ENCODE peak calls at places on chromosome 22, in ten cellular contexts. I is activated gamma-delta T cell treated with Interleukin-2 at 50 U/mL for 16 hours; F is GM12864; P is stimulated activated CD8-positive, alpha-beta memory T cell treated with anti-CD3 and anti-CD28 coated beads, Interleukin-4, amount 100 ng/mL, for 24 hours; C is activated T-helper 9 cell treated with anti-CD3 and anti-CD28 coated beads, Interleukin-2, amount 50 U/mL, for 16 hours; D is IMR-90; X is breast epithelium; O is A172; S is LoVo; E is activated CD8-positive, alpha-beta memory T cell treated with anti-CD3 and anti-CD28 coated beads, Interleukin-2, amount 50 U/mL, for 48 hours. Q is an unnamed sample.

GRCh38 chr22:36334838-36335603 is 52.7 kb downstream of the MYH9 start:
- DNase-seq in I (no peak), F (no peak), P (no peak), C (no peak), D (peak), X (no peak), O (no peak), S (no peak), E (no peak), Q (peak)

GRCh38 chr22:46515208-46516111 is 22.0 kb downstream of the CELSR1 start:
- DNase-seq in I (no peak), F (no peak), P (no peak), C (no peak), D (peak), X (no peak), O (peak), S (no peak), E (no peak), Q (peak)

GRCh38 chr22:19853879-19854777 is 546 bp downstream of the GNB1L start:
- DNase-seq in I (peak), F (no peak), P (no peak), C (no peak), D (no peak), X (no peak), O (no peak), S (no peak), E (peak), Q (no peak)

GRCh38 chr22:40749006-40749405 is 69.7 kb downstream of the MCHR1 start:
- DNase-seq in I (no peak), F (no peak), P (no peak), C (no peak), D (no peak), X (no peak), O (no peak), S (no peak), E (no peak), Q (no peak)

GRCh38 chr22:44259366-44260215 is 53.2 kb downstream of the SHISAL1 start:
- DNase-seq in I (no peak), F (no peak), P (no peak), C (no peak), D (no peak), X (peak), O (no peak), S (no peak), E (peak), Q (no peak)

GRCh38 chr22:26806445-26807170 is 149.2 kb downstream of the MIAT start:
- DNase-seq in I (no peak), F (no peak), P (no peak), C (no peak), D (no peak), X (no peak), O (no peak), S (no peak), E (no peak), Q (no peak)

GRCh38 chr22:36352775-36353507 is 34.8 kb downstream of the MYH9 start:
- DNase-seq in I (peak), F (no peak), P (no peak), C (no peak), D (peak), X (peak), O (no peak), S (no peak), E (no peak), Q (no peak)

GRCh38 chr22:42596376-42596775 is 18.3 kb downstream of the POLDIP3 start:
- DNase-seq in I (no peak), F (no peak), P (no peak), C (no peak), D (no peak), X (no peak), O (no peak), S (no peak), E (no peak), Q (no peak)

GRCh38 chr22:32971252-32971651 is 86.9 kb downstream of the SYN3 start:
- DNase-seq in I (no peak), F (no peak), P (no peak), C (no peak), D (no peak), X (no peak), O (no peak), S (no peak), E (no peak), Q (no peak)

GRCh38 chr22:20002661-20003060 is 14.0 kb downstream of the ARVCF start:
- DNase-seq in I (no peak), F (no peak), P (no peak), C (no peak), D (no peak), X (no peak), O (no peak), S (no peak), E (no peak), Q (no peak)

GRCh38 chr22:29208879-29209623 is 3.4 kb downstream of the EMID1 start:
- DNase-seq in I (no peak), F (no peak), P (no peak), C (no peak), D (no peak), X (no peak), O (no peak), S (no peak), E (no peak), Q (no peak)

GRCh38 chr22:44702479-44703219 is 645 bp downstream of the PRR5 start:
- DNase-seq in I (peak), F (no peak), P (no peak), C (no peak), D (peak), X (no peak), O (no peak), S (no peak), E (peak), Q (peak)

GRCh38 chr22:35656284-35656752 is 8.1 kb downstream of the APOL6 start:
- DNase-seq in I (no peak), F (no peak), P (no peak), C (no peak), D (no peak), X (no peak), O (no peak), S (no peak), E (no peak), Q (no peak)

GRCh38 chr22:40434745-40435144 is 64.4 kb downstream of the SGSM3 start:
- DNase-seq in I (no peak), F (no peak), P (no peak), C (no peak), D (no peak), X (no peak), O (no peak), S (no peak), E (no peak), Q (no peak)

GRCh38 chr22:30205281-30206115 is 41.1 kb downstream of the LIF start:
- DNase-seq in I (no peak), F (no peak), P (no peak), C (no peak), D (peak), X (no peak), O (peak), S (no peak), E (no peak), Q (peak)

GRCh38 chr22:44667829-44668189 is 34.2 kb upstream of the PRR5 start:
- DNase-seq in I (peak), F (no peak), P (peak), C (peak), D (no peak), X (no peak), O (no peak), S (no peak), E (no peak), Q (no peak)

GRCh38 chr22:45196926-45197605 is 33.3 kb downstream of the NUP50 start:
- DNase-seq in I (no peak), F (no peak), P (no peak), C (no peak), D (no peak), X (no peak), O (no peak), S (no peak), E (no peak), Q (no peak)

Q was measured in kidney tubule cell.